ENCODE peak calls at places on chromosomes 4 and X, in six cellular contexts. G, Z, V, S, M and L are unnamed samples.

GRCh38 chr4:158255727-158256324 is 45.5 kb downstream of the TMEM144 start:
- DNase-seq in G (peak), Z (peak), V (no peak), S (peak), M (peak), L (peak)

GRCh38 chr4:6095023-6095817 is 77.0 kb upstream of the C4orf50 start:
- DNase-seq in G (no peak), Z (peak), V (no peak), S (no peak), M (peak), L (no peak)

GRCh38 chr4:176638992-176639391 is 153.7 kb downstream of the VEGFC start:
- DNase-seq in G (no peak), Z (peak), V (no peak), S (no peak), M (no peak), L (no peak)

GRCh38 chr4:7387925-7388324 is 46.8 kb downstream of the PSAPL1 start:
- DNase-seq in G (no peak), Z (no peak), V (no peak), S (no peak), M (no peak), L (no peak)

GRCh38 chrX:51332188-51332942 is at the start of gene NUDT10:
- DNase-seq in G (peak), Z (peak), V (peak), S (no peak), M (peak), L (no peak)

GRCh38 chrX:13088155-13088485 is 43.7 kb upstream of the FAM9C start:
- DNase-seq in G (no peak), Z (no peak), V (no peak), S (peak), M (no peak), L (no peak)

GRCh38 chr4:139902328-139903217 is 237.0 kb downstream of the MGST2 start:
- DNase-seq in G (no peak), Z (no peak), V (no peak), S (no peak), M (no peak), L (no peak)

GRCh38 chrX:8782595-8782994 is 18.6 kb downstream of the FAM9A start:
- DNase-seq in G (no peak), Z (no peak), V (no peak), S (no peak), M (no peak), L (no peak)

GRCh38 chr4:182521006-182521405 is 277.8 kb downstream of the TENM3 start:
- DNase-seq in G (no peak), Z (no peak), V (no peak), S (no peak), M (no peak), L (no peak)

GRCh38 chr4:147981305-147981704 is 249.4 kb downstream of the ARHGAP10 start:
- DNase-seq in G (no peak), Z (peak), V (no peak), S (no peak), M (peak), L (peak)

GRCh38 chr4:7103031-7103598 is 35.3 kb upstream of the GRPEL1 start:
- DNase-seq in G (peak), Z (peak), V (peak), S (peak), M (peak), L (peak)

GRCh38 chr4:57588557-57588956 is 478.4 kb upstream of the IGFBP7 start:
- DNase-seq in G (no peak), Z (no peak), V (no peak), S (no peak), M (no peak), L (no peak)

GRCh38 chrX:155027509-155028066 is 944 bp downstream of the FUNDC2 start:
- DNase-seq in G (peak), Z (peak), V (no peak), S (peak), M (peak), L (peak)

GRCh38 chrX:68599256-68600152 is 48.0 kb upstream of the STARD8 start:
- DNase-seq in G (peak), Z (no peak), V (no peak), S (peak), M (no peak), L (no peak)

GRCh38 chrX:102957751-102958150 is 20.7 kb downstream of the RAB40AL start:
- DNase-seq in G (no peak), Z (no peak), V (no peak), S (no peak), M (peak), L (no peak)

GRCh38 chr4:57098415-57098814 is 11.8 kb downstream of the IGFBP7 start:
- DNase-seq in G (no peak), Z (no peak), V (no peak), S (no peak), M (no peak), L (no peak)

GRCh38 chr4:121041307-121042090 is 30.8 kb downstream of the NDNF start:
- DNase-seq in G (no peak), Z (no peak), V (no peak), S (no peak), M (no peak), L (peak)

GRCh38 chrX:139094671-139095592 is 383.4 kb upstream of the FGF13 start:
- DNase-seq in G (no peak), Z (peak), V (no peak), S (no peak), M (peak), L (no peak)

GRCh38 chrX:136879001-136879667 is 1.4 kb downstream of the RBMX start:
- DNase-seq in G (no peak), Z (peak), V (no peak), S (peak), M (peak), L (no peak)

GRCh38 chr4:71860643-71861042 is 76.8 kb upstream of the GC start:
- DNase-seq in G (no peak), Z (peak), V (no peak), S (peak), M (no peak), L (no peak)
- H3K27ac ChIP-seq in G (no peak), Z (no peak), V (no peak), S (no peak), M (no peak), L (no peak)

GRCh38 chr4:4386296-4386735 is 586 bp upstream of the NSG1 start:
- DNase-seq in G (no peak), Z (peak), V (no peak), S (peak), M (no peak), L (no peak)

GRCh38 chr4:4379540-4380087 is 7.3 kb upstream of the NSG1 start:
- DNase-seq in G (no peak), Z (no peak), V (no peak), S (peak), M (no peak), L (no peak)

GRCh38 chr4:4385729-4386295 is 1.1 kb upstream of the NSG1 start:
- DNase-seq in G (no peak), Z (no peak), V (no peak), S (no peak), M (no peak), L (no peak)

GRCh38 chr4:4384837-4385236 is 2.1 kb upstream of the NSG1 start:
- DNase-seq in G (no peak), Z (peak), V (no peak), S (peak), M (no peak), L (no peak)

DNA sequence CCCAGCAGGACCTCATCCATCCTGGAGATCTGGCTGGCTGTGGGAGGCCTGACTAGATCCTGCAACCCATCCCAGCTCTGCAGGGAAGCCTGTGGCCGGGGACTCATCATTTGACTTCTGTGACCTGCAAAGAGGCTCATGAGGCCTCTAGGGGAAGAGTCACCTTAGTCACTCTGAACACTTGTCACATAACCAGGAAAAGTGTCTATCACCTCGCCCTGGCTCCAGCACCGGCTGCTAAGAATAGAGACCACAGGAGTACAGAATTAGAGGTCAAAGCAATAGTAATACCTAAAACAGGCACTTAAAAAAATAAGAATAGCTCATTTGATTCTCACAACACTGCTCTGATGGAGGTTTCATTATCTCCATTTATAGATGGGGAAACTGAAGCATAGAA is 3.8 kb upstream of the NSG1 start:
- DNase-seq in G (no peak), Z (no peak), V (no peak), S (no peak), M (no peak), L (no peak)
- H3K27ac ChIP-seq in G (no peak), Z (no peak), V (no peak), S (no peak), M (no peak), L (no peak)

GRCh38 chr4:1753692-1754311 is 32.5 kb downstream of the TACC3 start:
- DNase-seq in G (no peak), Z (no peak), V (no peak), S (no peak), M (no peak), L (no peak)

GRCh38 chr4:1751155-1751918 is 30.0 kb downstream of the TACC3 start:
- DNase-seq in G (no peak), Z (no peak), V (no peak), S (no peak), M (no peak), L (no peak)

GRCh38 chr4:1751919-1752283 is 30.6 kb downstream of the TACC3 start:
- DNase-seq in G (no peak), Z (no peak), V (no peak), S (no peak), M (no peak), L (no peak)

GRCh38 chr4:1753256-1753655 is 31.9 kb downstream of the TACC3 start:
- DNase-seq in G (no peak), Z (no peak), V (no peak), S (no peak), M (no peak), L (no peak)

GRCh38 chr4:1752284-1753041 is 31.1 kb downstream of the TACC3 start:
- DNase-seq in G (no peak), Z (no peak), V (no peak), S (no peak), M (no peak), L (no peak)
- H3K27ac ChIP-seq in G (no peak), Z (no peak), V (no peak), S (no peak), M (no peak), L (no peak)

GRCh38 chr4:183747931-183748664 is 89.0 kb downstream of the TRAPPC11 start:
- DNase-seq in G (no peak), Z (no peak), V (no peak), S (no peak), M (no peak), L (no peak)
- H3K27ac ChIP-seq in G (no peak), Z (no peak), V (peak), S (no peak), M (no peak), L (no peak)

GRCh38 chr4:77699731-77700210 is 94.2 kb downstream of the CXCL13 start:
- DNase-seq in G (no peak), Z (peak), V (no peak), S (peak), M (peak), L (no peak)
- H3K27ac ChIP-seq in G (no peak), Z (no peak), V (no peak), S (no peak), M (no peak), L (no peak)